ENCODE peak calls at places on chromosomes 1 and 21, in ten cellular contexts. Y is AG04450; U is AG10803; T is brain microvascular endothelial cell; P is CD8-positive, alpha-beta memory T cell; D is psoas muscle; J is iPS DF 6.9; E is left lung; W is pancreas; K is cardiac muscle cell. N is an unnamed sample.

GRCh38 chr1:175050992-175051391 is 16.6 kb upstream of the TNN start:
- DNase-seq in Y (no peak), E (no peak), P (no peak), T (no peak), W (no peak), D (no peak), J (no peak), U (no peak), K (no peak), N (no peak)

GRCh38 chr1:166122873-166123466 is 43.8 kb downstream of the FAM78B start:
- DNase-seq in P (no peak), E (no peak), U (no peak), D (no peak), T (no peak), J (peak), Y (no peak), W (no peak), K (no peak), N (no peak)

GRCh38 chr1:3466366-3467075 is 12.1 kb downstream of the ARHGEF16 start:
- DNase-seq in Y (no peak), D (no peak), J (no peak), W (peak), E (peak), U (no peak), P (no peak), K (no peak), T (no peak), N (no peak)

GRCh38 chr1:157497284-157497683 is 55.0 kb downstream of the FCRL5 start:
- DNase-seq in T (no peak), J (no peak), P (no peak), U (no peak), K (no peak), W (no peak), D (no peak), Y (no peak), E (no peak), N (no peak)

GRCh38 chr1:219329606-219330005 is 155.9 kb downstream of the LYPLAL1 start:
- DNase-seq in D (no peak), U (peak), J (no peak), T (peak), K (no peak), P (no peak), E (no peak), Y (no peak), W (no peak), N (no peak)

GRCh38 chr1:174337000-174337681 is 110.6 kb upstream of the GPR52 start:
- DNase-seq in E (no peak), J (no peak), W (no peak), P (no peak), U (no peak), Y (no peak), D (no peak), K (no peak), T (no peak), N (no peak)

GRCh38 chr1:75786901-75787455 is 922 bp downstream of the RABGGTB start:
- DNase-seq in W (no peak), U (no peak), D (no peak), J (no peak), T (no peak), Y (no peak), E (no peak), P (no peak), K (no peak), N (no peak)

GRCh38 chr1:174786760-174787159 is 213.0 kb upstream of the CACYBP start:
- DNase-seq in E (no peak), P (no peak), D (no peak), U (no peak), K (no peak), T (no peak), Y (no peak), W (no peak), J (no peak), N (peak)

GRCh38 chr1:161313554-161314200 is 504 bp upstream of the SDHC start:
- DNase-seq in J (no peak), U (no peak), P (no peak), E (no peak), T (no peak), K (no peak), W (no peak), Y (no peak), D (no peak), N (no peak)

GRCh38 chr1:191913234-191913948 is 244.9 kb upstream of the RGS18 start:
- DNase-seq in Y (no peak), T (no peak), P (no peak), E (no peak), D (no peak), W (no peak), J (no peak), K (no peak), U (no peak), N (no peak)

GRCh38 chr21:31857096-31857495 is 15.7 kb upstream of the HUNK start:
- DNase-seq in P (no peak), T (no peak), E (no peak), D (no peak), J (no peak), K (no peak), W (no peak), U (no peak), Y (no peak), N (no peak)

GRCh38 chr1:65174585-65174984 is 26.6 kb downstream of the AK4 start:
- DNase-seq in E (no peak), W (no peak), Y (peak), J (no peak), D (peak), K (no peak), P (no peak), U (peak), T (peak), N (peak)

GRCh38 chr1:225871374-225872074 is 10.7 kb downstream of the TMEM63A start:
- DNase-seq in K (no peak), P (no peak), D (no peak), J (no peak), E (no peak), Y (no peak), T (no peak), W (no peak), U (no peak), N (no peak)

GRCh38 chr1:184974086-184974836 is at the start of gene NIBAN1:
- DNase-seq in P (peak), W (peak), K (peak), E (peak), J (peak), U (peak), D (peak), Y (no peak), T (no peak), N (peak)

GRCh38 chr1:204880906-204881305 is 10.2 kb downstream of the NFASC start:
- DNase-seq in T (no peak), D (no peak), E (no peak), P (no peak), W (no peak), J (no peak), Y (no peak), K (no peak), U (no peak), N (no peak)

GRCh38 chr1:233038581-233038980 is 88.2 kb downstream of the NTPCR start:
- DNase-seq in T (no peak), K (no peak), J (no peak), Y (no peak), W (no peak), U (no peak), D (no peak), P (no peak), E (no peak), N (no peak)

GRCh38 chr1:110282395-110282794 is 56.8 kb upstream of the RBM15 start:
- DNase-seq in J (no peak), W (no peak), Y (no peak), T (no peak), D (no peak), E (no peak), P (no peak), K (no peak), U (no peak), N (no peak)

GRCh38 chr1:203121186-203122015 is 6.1 kb upstream of the ADORA1 start:
- DNase-seq in D (no peak), T (no peak), Y (no peak), E (no peak), W (no peak), J (no peak), P (no peak), K (no peak), U (no peak), N (no peak)

GRCh38 chr1:54884768-54885167 is 2.2 kb downstream of the DHCR24 start:
- DNase-seq in W (no peak), Y (no peak), E (no peak), J (no peak), P (no peak), K (no peak), D (no peak), T (no peak), U (no peak), N (no peak)

GRCh38 chr21:15159382-15160020 is 94.7 kb upstream of the NRIP1 start:
- DNase-seq in Y (no peak), W (no peak), P (no peak), D (no peak), U (no peak), T (no peak), E (no peak), K (no peak), J (no peak), N (peak)

GRCh38 chr1:54582566-54583306 is 34.7 kb downstream of the ACOT11 start:
- DNase-seq in Y (no peak), W (no peak), T (no peak), U (no peak), K (no peak), P (no peak), J (no peak), E (peak), D (no peak), N (no peak)

GRCh38 chr1:198128528-198128927 is 28.3 kb upstream of the NEK7 start:
- DNase-seq in W (no peak), P (no peak), U (no peak), Y (no peak), K (no peak), E (no peak), J (no peak), D (no peak), T (no peak), N (no peak)

GRCh38 chr1:87149166-87150065 is 179.3 kb upstream of the LMO4 start:
- DNase-seq in T (no peak), W (no peak), E (no peak), Y (peak), U (peak), J (no peak), K (no peak), P (no peak), D (no peak), N (no peak)

GRCh38 chr1:167186198-167186750 is 34.4 kb upstream of the POU2F1 start:
- DNase-seq in U (no peak), T (no peak), W (no peak), D (no peak), J (no peak), Y (no peak), P (no peak), K (no peak), E (no peak), N (no peak)

GRCh38 chr1:23673086-23673813 is 18.4 kb upstream of the RPL11 start:
- DNase-seq in T (peak), D (peak), K (peak), Y (peak), J (no peak), P (no peak), W (peak), U (peak), E (no peak), N (no peak)

GRCh38 chr1:230109871-230110667 is 43.0 kb downstream of the GALNT2 start:
- DNase-seq in U (no peak), P (peak), E (no peak), Y (no peak), D (no peak), T (no peak), K (no peak), J (no peak), W (no peak), N (peak)

GRCh38 chr1:12014141-12014981 is 4.9 kb upstream of the MIIP start:
- DNase-seq in J (no peak), U (peak), T (peak), K (peak), E (peak), P (no peak), Y (no peak), W (no peak), D (no peak), N (no peak)

GRCh38 chr1:101683136-101683535 is 313.6 kb downstream of the OLFM3 start:
- DNase-seq in U (no peak), Y (no peak), T (no peak), W (no peak), J (no peak), D (no peak), K (no peak), P (no peak), E (no peak), N (no peak)

GRCh38 chr1:160830321-160831153 is 32.1 kb downstream of the CD244 start:
- DNase-seq in D (no peak), Y (no peak), K (peak), U (peak), P (peak), T (peak), E (peak), J (peak), W (peak), N (peak)

GRCh38 chr1:202852163-202852904 is 36.6 kb downstream of the RABIF start:
- DNase-seq in T (peak), U (peak), Y (peak), D (no peak), E (no peak), K (peak), W (no peak), P (peak), J (peak), N (no peak)

GRCh38 chr1:183548136-183548535 is 42.1 kb downstream of the NCF2 start:
- DNase-seq in K (no peak), W (no peak), D (no peak), T (no peak), U (no peak), P (no peak), Y (no peak), J (no peak), E (no peak), N (no peak)

GRCh38 chr1:169240449-169241242 is 127.0 kb downstream of the NME7 start:
- DNase-seq in W (no peak), K (no peak), J (no peak), E (no peak), U (peak), D (no peak), P (no peak), Y (no peak), T (no peak), N (no peak)

GRCh38 chr1:183039985-183040447 is 16.8 kb downstream of the LAMC1 start:
- DNase-seq in K (no peak), W (no peak), Y (peak), J (no peak), T (peak), E (no peak), D (no peak), U (peak), P (no peak), N (no peak)

GRCh38 chr1:161198877-161199431 is at the start of gene ADAMTS4:
- DNase-seq in Y (peak), J (no peak), U (peak), W (no peak), T (peak), K (peak), P (no peak), D (peak), E (no peak), N (no peak)

GRCh38 chr1:59230622-59231021 is 66.3 kb upstream of the FGGY start:
- DNase-seq in Y (no peak), P (no peak), K (no peak), J (no peak), U (peak), E (no peak), D (no peak), T (no peak), W (no peak), N (no peak)

GRCh38 chr1:11804666-11805453 is 904 bp downstream of the MTHFR start:
- DNase-seq in U (peak), Y (no peak), T (peak), E (no peak), D (peak), W (peak), J (no peak), P (peak), K (peak), N (no peak)

GRCh38 chr1:66476774-66477173 is 57.2 kb upstream of the SGIP1 start:
- DNase-seq in P (no peak), D (no peak), J (no peak), E (no peak), W (no peak), U (peak), K (no peak), Y (no peak), T (no peak), N (no peak)

GRCh38 chr1:66564250-66564649 is 30.3 kb downstream of the SGIP1 start:
- DNase-seq in Y (peak), T (peak), J (no peak), P (no peak), U (peak), K (no peak), E (no peak), W (no peak), D (no peak), N (no peak)

GRCh38 chr1:29758764-29759499 is 522.6 kb downstream of the PTPRU start:
- DNase-seq in D (no peak), K (no peak), T (no peak), Y (no peak), P (no peak), W (no peak), J (no peak), U (no peak), E (no peak), N (no peak)

GRCh38 chr1:27363766-27364695 is 2.7 kb downstream of the MAP3K6 start:
- DNase-seq in K (no peak), J (no peak), T (no peak), D (no peak), E (peak), Y (no peak), U (no peak), W (no peak), P (no peak), N (no peak)
- H3K4me3 ChIP-seq in K (no peak), J (no peak), T (no peak), D (peak), E (no peak), Y (no peak), U (no peak), W (no peak), P (no peak), N (no peak)

GRCh38 chr1:119007343-119007671 is 19.2 kb upstream of the TBX15 start:
- DNase-seq in P (no peak), Y (no peak), K (no peak), T (no peak), J (no peak), E (no peak), W (no peak), D (no peak), U (no peak), N (no peak)

GRCh38 chr1:119008483-119009299 is 20.5 kb upstream of the TBX15 start:
- DNase-seq in W (no peak), P (no peak), T (peak), K (peak), E (no peak), U (peak), Y (peak), D (no peak), J (no peak), N (no peak)

GRCh38 chr1:119006406-119007279 is 18.5 kb upstream of the TBX15 start:
- DNase-seq in Y (no peak), T (no peak), W (no peak), D (no peak), U (no peak), K (no peak), P (no peak), J (no peak), E (no peak), N (no peak)

GRCh38 chr1:119009300-119009660 is 21.1 kb upstream of the TBX15 start:
- DNase-seq in U (no peak), E (no peak), K (no peak), D (no peak), P (no peak), T (no peak), Y (no peak), W (no peak), J (no peak), N (no peak)

GRCh38 chr1:119007672-119008482 is 19.7 kb upstream of the TBX15 start:
- DNase-seq in U (no peak), P (no peak), J (no peak), K (no peak), T (no peak), Y (no peak), D (no peak), W (no peak), E (no peak), N (no peak)
- H3K4me3 ChIP-seq in U (no peak), P (no peak), J (no peak), K (peak), T (peak), Y (peak), D (peak), W (peak), E (peak), N (no peak)

GRCh38 chr1:154973344-154974085 is 966 bp upstream of the CKS1B start:
- DNase-seq in T (peak), D (peak), E (peak), P (peak), K (peak), J (peak), Y (peak), U (peak), W (peak), N (peak)
- H3K4me3 ChIP-seq in T (peak), D (peak), E (peak), P (peak), K (peak), J (peak), Y (peak), U (peak), W (peak), N (peak)

GRCh38 chr1:208728815-208729214 is 484.6 kb upstream of the PLXNA2 start:
- DNase-seq in E (no peak), K (no peak), J (no peak), P (no peak), D (no peak), T (no peak), W (no peak), U (no peak), Y (no peak), N (no peak)

GRCh38 chr1:208737922-208738321 is 493.7 kb upstream of the PLXNA2 start:
- DNase-seq in Y (no peak), E (no peak), J (no peak), K (no peak), D (no peak), P (no peak), T (no peak), U (no peak), W (no peak), N (no peak)

DNA sequence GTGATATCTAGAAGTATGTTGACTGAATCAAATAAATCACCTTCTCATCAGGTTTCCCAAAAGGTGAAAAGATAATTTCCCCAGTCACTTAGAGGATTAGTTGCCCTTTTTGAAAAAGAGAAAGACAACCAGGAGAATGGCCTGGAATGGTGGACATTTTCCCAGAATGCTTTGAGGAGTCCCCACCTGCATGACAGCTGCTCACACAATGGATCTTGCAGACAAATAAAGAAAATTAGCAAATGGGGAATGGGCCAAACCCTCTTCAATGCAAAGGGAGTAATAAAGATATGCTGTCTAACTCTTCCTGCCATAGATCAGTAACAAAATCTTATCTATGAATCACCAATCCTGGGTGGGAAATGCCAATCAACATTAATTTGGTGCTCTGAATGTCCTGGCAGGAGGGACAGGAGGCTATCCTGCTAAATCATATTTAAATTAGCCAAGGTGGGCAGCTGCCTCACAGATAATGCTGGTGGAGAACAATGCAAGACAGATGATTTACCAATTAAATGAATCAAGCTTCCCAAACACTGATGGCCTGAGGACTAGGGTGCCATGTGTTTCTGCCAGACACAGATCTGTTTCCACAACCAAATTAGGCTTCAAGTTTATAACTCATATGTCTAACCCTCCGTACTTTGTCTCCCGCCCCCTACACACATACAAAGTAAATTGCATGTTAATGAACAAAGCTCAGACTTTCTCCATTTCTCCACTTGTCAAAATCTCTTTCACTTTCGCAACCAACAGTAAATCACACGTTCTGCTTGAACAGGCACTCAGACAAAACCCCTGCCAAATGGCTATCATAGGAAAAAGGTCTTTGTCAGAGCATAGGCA is 488.0 kb upstream of the PLXNA2 start:
- DNase-seq in P (no peak), J (no peak), Y (no peak), E (no peak), U (no peak), W (no peak), K (no peak), T (no peak), D (no peak), N (no peak)
- H3K4me3 ChIP-seq in P (no peak), J (no peak), Y (no peak), E (no peak), U (no peak), W (no peak), K (no peak), T (no peak), D (no peak), N (peak)

DNA sequence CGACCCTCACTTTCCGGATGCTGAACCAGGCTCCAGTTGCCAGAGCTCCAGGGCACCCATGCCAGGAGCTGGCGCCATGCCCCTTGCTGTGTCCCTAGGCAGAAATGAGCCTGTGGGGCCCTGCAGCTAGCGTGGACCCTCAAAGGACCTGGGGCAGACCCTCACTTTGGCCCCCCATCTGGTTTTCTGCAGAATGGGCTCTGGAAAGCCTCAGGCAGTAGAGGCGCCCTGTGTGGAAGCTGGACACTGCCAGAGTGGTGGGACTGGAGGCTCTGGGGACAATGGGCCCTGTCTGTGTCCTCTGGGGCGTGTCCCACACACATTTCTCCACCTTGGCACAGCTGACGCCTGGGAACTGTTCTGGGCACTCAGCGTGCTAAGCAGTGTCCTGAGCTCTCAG is 6.3 kb upstream of the AURKAIP1 start:
- DNase-seq in J (no peak), D (no peak), E (no peak), K (no peak), T (no peak), U (no peak), P (no peak), Y (no peak), W (no peak), N (no peak)
- H3K4me3 ChIP-seq in J (no peak), D (no peak), E (no peak), K (no peak), T (no peak), U (no peak), P (no peak), Y (no peak), W (no peak), N (no peak)